ENCODE peak calls at places on chromosomes 11 and 22, in five cellular contexts. C, H, K, R and I are unnamed samples.

GRCh38 chr11:114296190-114296978 is at the start of gene NNMT:
- DNase-seq in C (peak), H (peak), K (no peak), R (peak), I (no peak)

GRCh38 chr11:16026849-16027248 is 329.5 kb downstream of the SOX6 start:
- DNase-seq in C (no peak), H (no peak), K (no peak), R (no peak), I (no peak)

GRCh38 chr11:2944953-2945756 is 15.9 kb upstream of the PHLDA2 start:
- DNase-seq in C (peak), H (peak), K (peak), R (peak), I (no peak)

GRCh38 chr11:119306373-119306890 is 10.5 kb downstream of the MCAM start:
- DNase-seq in C (no peak), H (no peak), K (no peak), R (no peak), I (no peak)

GRCh38 chr11:67020949-67021348 is 2.0 kb upstream of the SYT12 start:
- DNase-seq in C (no peak), H (no peak), K (no peak), R (no peak), I (no peak)

GRCh38 chr11:130071211-130071712 is 1.6 kb downstream of the APLP2 start:
- DNase-seq in C (no peak), H (no peak), K (no peak), R (no peak), I (no peak)

GRCh38 chr22:17912942-17913704 is 111.2 kb downstream of the MICAL3 start:
- DNase-seq in C (no peak), H (no peak), K (no peak), R (no peak), I (no peak)

GRCh38 chr11:31652528-31652927 is 143.0 kb downstream of the ELP4 start:
- DNase-seq in C (no peak), H (no peak), K (no peak), R (no peak), I (no peak)

GRCh38 chr11:66707486-66707885 is 21.5 kb downstream of the SPTBN2 start:
- DNase-seq in C (no peak), H (no peak), K (no peak), R (no peak), I (no peak)

GRCh38 chr11:107702723-107703122 is 9.1 kb downstream of the SLN start:
- DNase-seq in C (no peak), H (no peak), K (no peak), R (no peak), I (no peak)

GRCh38 chr11:102431404-102431803 is 21.2 kb downstream of the TMEM123 start:
- DNase-seq in C (no peak), H (no peak), K (no peak), R (no peak), I (no peak)

GRCh38 chr11:12876340-12876739 is 132.8 kb upstream of the RASSF10 start:
- DNase-seq in C (no peak), H (no peak), K (no peak), R (no peak), I (no peak)

GRCh38 chr11:74953448-74953847 is 4.4 kb downstream of the SPCS2 start:
- DNase-seq in C (no peak), H (no peak), K (no peak), R (no peak), I (no peak)

GRCh38 chr11:3341298-3341697 is 37.6 kb downstream of the ZNF195 start:
- DNase-seq in C (no peak), H (peak), K (peak), R (peak), I (peak)

GRCh38 chr22:36816635-36817428 is at the start of gene PVALB:
- DNase-seq in C (no peak), H (no peak), K (no peak), R (peak), I (no peak)

GRCh38 chr22:29750559-29750958 is 16.2 kb downstream of the ZMAT5 start:
- DNase-seq in C (no peak), H (no peak), K (no peak), R (no peak), I (no peak)

GRCh38 chr11:8656291-8656690 is 26.2 kb downstream of the TRIM66 start:
- DNase-seq in C (no peak), H (no peak), K (no peak), R (no peak), I (no peak)

GRCh38 chr22:26474687-26475086 is 8.9 kb downstream of the HPS4 start:
- DNase-seq in C (no peak), H (no peak), K (no peak), R (no peak), I (no peak)

DNA sequence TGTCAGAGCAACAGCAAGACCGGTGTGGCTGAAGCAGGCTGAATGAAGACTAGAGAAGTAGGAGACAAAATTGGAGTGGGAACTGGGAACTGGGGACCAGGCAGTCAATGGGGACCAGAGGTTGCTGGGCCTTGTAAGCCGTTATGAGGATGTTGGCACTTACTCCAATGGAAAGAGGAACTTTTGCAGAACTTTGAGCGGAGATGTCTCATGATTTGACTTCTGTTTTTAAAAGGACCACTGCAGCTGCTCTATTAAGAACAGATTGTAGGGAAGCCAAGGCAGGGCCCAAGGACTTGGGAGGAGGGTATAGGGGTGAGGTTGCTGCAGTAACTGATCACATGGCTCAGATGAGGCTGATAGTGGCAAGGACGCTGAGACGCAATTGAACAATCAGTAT is 34.2 kb downstream of the IL18 start:
- DNase-seq in C (no peak), H (no peak), K (no peak), R (no peak), I (no peak)
- H3K4me3 ChIP-seq in C (no peak), H (no peak), K (no peak), R (no peak), I (no peak)

GRCh38 chr11:109940816-109941215 is 152.4 kb upstream of the ZC3H12C start:
- DNase-seq in C (no peak), H (no peak), K (no peak), R (no peak), I (no peak)
- H3K27ac ChIP-seq in C (no peak), H (no peak), K (no peak), R (no peak), I (no peak)

GRCh38 chr22:31637938-31638618 is 23.9 kb downstream of the PISD start:
- DNase-seq in C (no peak), H (peak), K (no peak), R (peak), I (no peak)

GRCh38 chr22:31639640-31640039 is 22.4 kb downstream of the PISD start:
- DNase-seq in C (no peak), H (peak), K (no peak), R (no peak), I (no peak)

GRCh38 chr22:31635638-31636306 is 26.2 kb downstream of the PISD start:
- DNase-seq in C (no peak), H (no peak), K (no peak), R (peak), I (no peak)

GRCh38 chr22:31637375-31637937 is 24.6 kb downstream of the PISD start:
- DNase-seq in C (no peak), H (no peak), K (no peak), R (peak), I (no peak)
- H3K4me3 ChIP-seq in C (peak), H (peak), K (peak), R (peak), I (no peak)

DNA sequence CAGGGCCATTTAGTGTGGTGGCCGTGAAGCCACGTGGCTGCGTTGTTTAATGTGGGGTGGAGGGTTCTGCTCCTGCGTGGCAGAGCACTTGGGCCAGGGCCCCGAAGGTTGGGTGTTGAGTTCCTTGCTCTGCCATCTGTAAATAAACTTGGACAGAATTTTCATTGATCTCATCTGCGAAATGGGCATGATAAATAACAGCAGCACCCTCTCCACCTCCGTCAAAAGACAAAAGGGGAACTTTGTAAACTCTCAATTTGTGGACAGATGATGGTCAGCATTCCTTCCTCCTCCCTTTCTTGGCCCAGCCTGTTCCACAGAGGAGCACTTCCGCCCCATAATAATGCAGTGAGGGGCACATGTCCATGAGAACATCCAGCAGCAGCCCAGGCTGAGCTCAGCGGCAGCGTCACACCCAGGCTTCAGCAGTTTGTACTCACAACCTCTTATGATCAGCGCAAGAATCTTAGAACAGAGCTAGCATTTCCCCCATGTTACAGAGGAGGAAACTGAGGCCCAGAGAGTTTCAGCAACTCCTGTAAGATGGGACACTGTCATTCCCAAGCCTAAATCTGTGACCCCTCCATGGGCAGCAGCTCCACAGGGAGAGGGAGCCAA is 874.5 kb downstream of the BRD1 start:
- DNase-seq in C (no peak), H (no peak), K (no peak), R (no peak), I (no peak)
- H3K27ac ChIP-seq in C (no peak), H (no peak), K (no peak), R (no peak), I (no peak)

DNA sequence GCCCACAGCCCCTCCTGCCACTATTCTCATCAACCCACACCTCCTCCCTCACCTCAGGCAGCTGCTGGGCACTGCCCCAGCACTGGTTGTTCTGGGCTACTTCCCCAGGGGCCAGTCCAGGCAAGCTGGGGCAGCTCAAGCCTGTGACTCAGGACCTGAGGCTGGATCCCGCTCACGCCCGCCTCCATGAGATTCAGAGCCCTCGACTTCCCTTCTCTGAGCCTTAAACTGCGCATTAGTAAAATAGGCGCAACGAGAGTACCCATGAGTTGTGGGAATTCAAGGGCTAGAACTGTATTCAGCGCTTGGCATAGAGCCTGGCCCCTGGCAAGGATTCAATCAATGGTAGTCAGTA is 833 bp upstream of the CD82 start:
- DNase-seq in C (peak), H (peak), K (peak), R (peak), I (no peak)
- H3K4me3 ChIP-seq in C (peak), H (peak), K (peak), R (peak), I (peak)

GRCh38 chr22:45511847-45512261 is 9.2 kb downstream of the FBLN1 start:
- DNase-seq in C (no peak), H (peak), K (no peak), R (no peak), I (no peak)
- H3K27ac ChIP-seq in C (peak), H (peak), K (peak), R (no peak), I (no peak)

GRCh38 chr22:38081941-38082828 is 1.8 kb downstream of the SLC16A8 start:
- DNase-seq in C (no peak), H (no peak), K (no peak), R (peak), I (no peak)
- H3K4me3 ChIP-seq in C (peak), H (peak), K (peak), R (peak), I (no peak)

DNA sequence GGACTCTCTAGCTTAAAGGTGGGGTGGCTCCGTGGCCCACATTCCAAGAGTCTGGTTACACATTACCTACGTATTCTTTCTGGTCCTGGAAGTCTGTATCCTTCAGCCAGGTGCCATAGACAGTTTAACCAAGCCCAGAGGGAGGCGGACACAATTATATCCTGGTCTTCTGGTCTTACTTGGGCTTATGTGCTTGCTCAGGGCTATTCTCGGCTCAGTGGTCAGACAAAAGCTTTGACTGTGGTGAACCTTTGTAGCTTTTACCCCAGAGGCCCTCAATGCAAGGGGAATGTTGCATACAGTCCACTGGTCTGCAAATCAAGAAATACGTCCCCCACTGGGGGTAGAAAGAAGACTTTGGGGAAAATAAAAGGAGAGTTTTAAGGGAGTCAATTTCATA is 3.3 kb upstream of the INCENP start:
- DNase-seq in C (no peak), H (no peak), K (no peak), R (no peak), I (no peak)
- H3K27ac ChIP-seq in C (no peak), H (no peak), K (no peak), R (peak), I (no peak)

GRCh38 chr11:123511037-123511870 is 81.2 kb downstream of the GRAMD1B start:
- DNase-seq in C (peak), H (peak), K (peak), R (peak), I (peak)
- H3K4me3 ChIP-seq in C (no peak), H (no peak), K (no peak), R (no peak), I (no peak)